ENCODE peak calls at places on chromosomes 2 and 18, in five cellular contexts. One of them, this sample, is unnamed.

GRCh38 chr2:203782262-203782976 is 76.0 kb downstream of the CD28 start:
- DNase-seq in HCT116: peak
- DNase-seq in uterus: no peak
- DNase-seq in ovary: no peak
- DNase-seq in Peyer's patch: peak
- DNase-seq in this sample: peak

GRCh38 chr2:67259581-67260347 is 137.4 kb upstream of the ETAA1 start:
- DNase-seq in HCT116: no peak
- DNase-seq in uterus: peak
- DNase-seq in ovary: peak
- DNase-seq in Peyer's patch: no peak
- DNase-seq in this sample: no peak

GRCh38 chr18:35807942-35808341 is 164.5 kb upstream of the RMP24 start:
- DNase-seq in HCT116: no peak
- DNase-seq in uterus: no peak
- DNase-seq in ovary: no peak
- DNase-seq in Peyer's patch: no peak
- DNase-seq in this sample: no peak

GRCh38 chr18:67265464-67266245 is 250.9 kb downstream of the DSEL start:
- DNase-seq in HCT116: no peak
- DNase-seq in uterus: no peak
- DNase-seq in ovary: no peak
- DNase-seq in Peyer's patch: no peak
- DNase-seq in this sample: no peak

GRCh38 chr2:201261471-201261870 is 1.1 kb downstream of the CASP8 start:
- DNase-seq in HCT116: no peak
- DNase-seq in uterus: no peak
- DNase-seq in ovary: no peak
- DNase-seq in Peyer's patch: peak
- DNase-seq in this sample: no peak

GRCh38 chr2:100142393-100142792 is at the start of gene AFF3:
- DNase-seq in HCT116: no peak
- DNase-seq in uterus: no peak
- DNase-seq in ovary: no peak
- DNase-seq in Peyer's patch: peak
- DNase-seq in this sample: no peak

GRCh38 chr2:240412975-240413812 is 22.3 kb upstream of the GPC1 start:
- DNase-seq in HCT116: no peak
- DNase-seq in uterus: peak
- DNase-seq in ovary: no peak
- DNase-seq in Peyer's patch: peak
- DNase-seq in this sample: peak

GRCh38 chr18:42074704-42075103 is 119.7 kb downstream of the PIK3C3 start:
- DNase-seq in HCT116: no peak
- DNase-seq in uterus: no peak
- DNase-seq in ovary: no peak
- DNase-seq in Peyer's patch: no peak
- DNase-seq in this sample: no peak

GRCh38 chr2:100822587-100823248 is 2.8 kb downstream of the NPAS2 start:
- DNase-seq in HCT116: no peak
- DNase-seq in uterus: no peak
- DNase-seq in ovary: no peak
- DNase-seq in Peyer's patch: no peak
- DNase-seq in this sample: no peak

GRCh38 chr2:44746856-44747612 is 194.5 kb upstream of the SIX3 start:
- DNase-seq in HCT116: no peak
- DNase-seq in uterus: no peak
- DNase-seq in ovary: no peak
- DNase-seq in Peyer's patch: no peak
- DNase-seq in this sample: no peak

GRCh38 chr18:12726774-12727550 is 24.1 kb downstream of the PSMG2 start:
- DNase-seq in HCT116: peak
- DNase-seq in uterus: peak
- DNase-seq in ovary: peak
- DNase-seq in Peyer's patch: peak
- DNase-seq in this sample: peak

GRCh38 chr18:7577706-7578105 is 10.6 kb downstream of the PTPRM start:
- DNase-seq in HCT116: no peak
- DNase-seq in uterus: no peak
- DNase-seq in ovary: no peak
- DNase-seq in Peyer's patch: no peak
- DNase-seq in this sample: no peak

GRCh38 chr18:75334869-75335268 is 92.6 kb downstream of the SMIM21 start:
- DNase-seq in HCT116: no peak
- DNase-seq in uterus: no peak
- DNase-seq in ovary: no peak
- DNase-seq in Peyer's patch: no peak
- DNase-seq in this sample: no peak

GRCh38 chr2:215970425-215970824 is 42.9 kb downstream of the MREG start:
- DNase-seq in HCT116: no peak
- DNase-seq in uterus: no peak
- DNase-seq in ovary: no peak
- DNase-seq in Peyer's patch: no peak
- DNase-seq in this sample: no peak

GRCh38 chr2:4915348-4915747 is 776.8 kb upstream of the SOX11 start:
- DNase-seq in HCT116: no peak
- DNase-seq in uterus: no peak
- DNase-seq in ovary: no peak
- DNase-seq in Peyer's patch: no peak
- DNase-seq in this sample: no peak

GRCh38 chr2:214203199-214203598 is 207.7 kb upstream of the VWC2L start:
- DNase-seq in HCT116: no peak
- DNase-seq in uterus: no peak
- DNase-seq in ovary: no peak
- DNase-seq in Peyer's patch: no peak
- DNase-seq in this sample: no peak

GRCh38 chr2:83915381-83915780 is 543.7 kb downstream of the SUCLG1 start:
- DNase-seq in HCT116: no peak
- DNase-seq in uterus: no peak
- DNase-seq in ovary: no peak
- DNase-seq in Peyer's patch: no peak
- DNase-seq in this sample: no peak

GRCh38 chr2:41869542-41870256 is 178.1 kb upstream of the PKDCC start:
- DNase-seq in HCT116: peak
- DNase-seq in uterus: peak
- DNase-seq in ovary: peak
- DNase-seq in Peyer's patch: peak
- DNase-seq in this sample: peak

GRCh38 chr2:196592912-196593881 is 46.3 kb upstream of the CCDC150 start:
- DNase-seq in HCT116: no peak
- DNase-seq in uterus: no peak
- DNase-seq in ovary: no peak
- DNase-seq in Peyer's patch: no peak
- DNase-seq in this sample: no peak

GRCh38 chr2:219178377-219179175 is 501 bp downstream of the RETREG2 start:
- DNase-seq in HCT116: no peak
- DNase-seq in uterus: no peak
- DNase-seq in ovary: no peak
- DNase-seq in Peyer's patch: peak
- DNase-seq in this sample: peak
- TF ChIP-seq POLR2A in HCT116: no peak
- TF ChIP-seq POLR2A in uterus: no peak
- TF ChIP-seq POLR2A in ovary: no peak
- TF ChIP-seq POLR2A in Peyer's patch: no peak
- TF ChIP-seq POLR2A in this sample: no peak

GRCh38 chr2:95297639-95298395 is 670 bp downstream of the KCNIP3 start:
- DNase-seq in HCT116: no peak
- DNase-seq in uterus: no peak
- DNase-seq in ovary: no peak
- DNase-seq in Peyer's patch: no peak
- DNase-seq in this sample: no peak
- H3K27ac ChIP-seq in HCT116: no peak
- H3K27ac ChIP-seq in uterus: no peak
- H3K27ac ChIP-seq in ovary: no peak
- H3K27ac ChIP-seq in Peyer's patch: no peak
- H3K27ac ChIP-seq in this sample: no peak

GRCh38 chr2:109171444-109172334 is 42.7 kb downstream of the SH3RF3 start:
- DNase-seq in HCT116: no peak
- DNase-seq in uterus: peak
- DNase-seq in ovary: peak
- DNase-seq in Peyer's patch: peak
- DNase-seq in this sample: peak
- H3K4me3 ChIP-seq in HCT116: no peak
- H3K4me3 ChIP-seq in uterus: no peak
- H3K4me3 ChIP-seq in ovary: no peak
- H3K4me3 ChIP-seq in Peyer's patch: no peak
- H3K4me3 ChIP-seq in this sample: no peak

GRCh38 chr18:22165603-22166069 is 3.8 kb upstream of the GATA6 start:
- DNase-seq in HCT116: no peak
- DNase-seq in uterus: no peak
- DNase-seq in ovary: no peak
- DNase-seq in Peyer's patch: no peak
- DNase-seq in this sample: no peak

GRCh38 chr18:22163432-22163831 is 6.0 kb upstream of the GATA6 start:
- DNase-seq in HCT116: no peak
- DNase-seq in uterus: no peak
- DNase-seq in ovary: no peak
- DNase-seq in Peyer's patch: no peak
- DNase-seq in this sample: no peak

GRCh38 chr18:22165049-22165602 is 4.3 kb upstream of the GATA6 start:
- DNase-seq in HCT116: no peak
- DNase-seq in uterus: peak
- DNase-seq in ovary: no peak
- DNase-seq in Peyer's patch: no peak
- DNase-seq in this sample: no peak

GRCh38 chr18:22166070-22166972 is 3.1 kb upstream of the GATA6 start:
- DNase-seq in HCT116: no peak
- DNase-seq in uterus: peak
- DNase-seq in ovary: peak
- DNase-seq in Peyer's patch: peak
- DNase-seq in this sample: peak

GRCh38 chr18:22164337-22165048 is 4.9 kb upstream of the GATA6 start:
- DNase-seq in HCT116: no peak
- DNase-seq in uterus: peak
- DNase-seq in ovary: no peak
- DNase-seq in Peyer's patch: peak
- DNase-seq in this sample: peak
- TF ChIP-seq POLR2A in HCT116: no peak
- TF ChIP-seq POLR2A in uterus: no peak
- TF ChIP-seq POLR2A in ovary: no peak
- TF ChIP-seq POLR2A in Peyer's patch: peak
- TF ChIP-seq POLR2A in this sample: no peak

DNA sequence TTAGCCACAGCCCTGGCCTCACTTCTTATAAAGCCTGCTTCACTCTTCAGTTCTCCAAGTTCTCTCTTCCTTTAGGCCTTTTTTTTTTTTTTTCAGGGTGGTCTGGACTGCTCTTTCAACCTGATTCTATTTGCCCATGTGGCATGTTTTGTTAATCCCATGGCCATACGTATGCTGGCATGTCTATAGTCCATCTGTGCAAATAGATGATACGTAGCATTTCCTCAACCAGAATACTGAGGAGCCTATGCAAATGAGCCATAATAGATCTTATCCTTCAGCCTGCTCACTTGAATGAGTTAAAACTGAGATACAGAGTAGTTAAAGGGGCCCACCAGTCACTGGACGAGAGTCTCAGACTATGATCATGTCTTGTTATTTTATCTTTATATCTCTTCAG is 265.2 kb upstream of the CXCR4 start:
- DNase-seq in HCT116: no peak
- DNase-seq in uterus: no peak
- DNase-seq in ovary: no peak
- DNase-seq in Peyer's patch: no peak
- DNase-seq in this sample: no peak
- H3K27ac ChIP-seq in HCT116: no peak
- H3K27ac ChIP-seq in uterus: no peak
- H3K27ac ChIP-seq in ovary: no peak
- H3K27ac ChIP-seq in Peyer's patch: peak
- H3K27ac ChIP-seq in this sample: no peak

GRCh38 chr18:23137788-23138216 is 2.5 kb downstream of the CABLES1 start:
- DNase-seq in HCT116: no peak
- DNase-seq in uterus: no peak
- DNase-seq in ovary: no peak
- DNase-seq in Peyer's patch: no peak
- DNase-seq in this sample: no peak
- H3K4me3 ChIP-seq in HCT116: no peak
- H3K4me3 ChIP-seq in uterus: no peak
- H3K4me3 ChIP-seq in ovary: no peak
- H3K4me3 ChIP-seq in Peyer's patch: peak
- H3K4me3 ChIP-seq in this sample: peak

GRCh38 chr2:20424300-20425290 is 22.3 kb upstream of the RHOB start:
- DNase-seq in HCT116: no peak
- DNase-seq in uterus: no peak
- DNase-seq in ovary: no peak
- DNase-seq in Peyer's patch: peak
- DNase-seq in this sample: peak
- TF ChIP-seq POLR2A in HCT116: no peak
- TF ChIP-seq POLR2A in uterus: no peak
- TF ChIP-seq POLR2A in ovary: no peak
- TF ChIP-seq POLR2A in Peyer's patch: no peak
- TF ChIP-seq POLR2A in this sample: no peak

GRCh38 chr2:192195548-192196418 is 1.1 kb upstream of the TMEFF2 start:
- DNase-seq in HCT116: no peak
- DNase-seq in uterus: peak
- DNase-seq in ovary: no peak
- DNase-seq in Peyer's patch: no peak
- DNase-seq in this sample: peak
- H3K27ac ChIP-seq in HCT116: no peak
- H3K27ac ChIP-seq in uterus: no peak
- H3K27ac ChIP-seq in ovary: no peak
- H3K27ac ChIP-seq in Peyer's patch: no peak
- H3K27ac ChIP-seq in this sample: no peak

GRCh38 chr2:237405605-237406004 is 8.4 kb downstream of the COL6A3 start:
- DNase-seq in HCT116: no peak
- DNase-seq in uterus: no peak
- DNase-seq in ovary: no peak
- DNase-seq in Peyer's patch: no peak
- DNase-seq in this sample: no peak
- H3K4me3 ChIP-seq in HCT116: no peak
- H3K4me3 ChIP-seq in uterus: no peak
- H3K4me3 ChIP-seq in ovary: no peak
- H3K4me3 ChIP-seq in Peyer's patch: no peak
- H3K4me3 ChIP-seq in this sample: no peak

This sample was measured in stomach.